ENCODE peak calls at places on chromosomes 5 and 9, in seven cellular contexts. One of them, this sample, is unnamed.

GRCh38 chr5:33611882-33612281 is 171.1 kb downstream of the TARS1 start:
- DNase-seq in IMR-90: peak; percentile 85
- DNase-seq in PC-3: peak; percentile 77
- DNase-seq in HCT116: no peak
- DNase-seq in stomach: no peak
- DNase-seq in uterus: no peak
- DNase-seq in heart left ventricle: no peak
- DNase-seq in this sample: no peak

GRCh38 chr9:106953166-106953565 is 90.2 kb downstream of the ZNF462 start:
- DNase-seq in IMR-90: peak; percentile 88
- DNase-seq in PC-3: peak; percentile 67
- DNase-seq in HCT116: no peak
- DNase-seq in stomach: no peak
- DNase-seq in uterus: no peak
- DNase-seq in heart left ventricle: no peak
- DNase-seq in this sample: peak; percentile 36

GRCh38 chr9:35852876-35853865 is 17.0 kb downstream of the OR13J1 start:
- DNase-seq in IMR-90: no peak
- DNase-seq in PC-3: no peak
- DNase-seq in HCT116: no peak
- DNase-seq in stomach: no peak
- DNase-seq in uterus: no peak
- DNase-seq in heart left ventricle: no peak
- DNase-seq in this sample: no peak

GRCh38 chr9:88947581-88948573 is 43.4 kb upstream of the S1PR3 start:
- DNase-seq in IMR-90: peak; percentile 86
- DNase-seq in PC-3: no peak
- DNase-seq in HCT116: no peak
- DNase-seq in stomach: no peak
- DNase-seq in uterus: no peak
- DNase-seq in heart left ventricle: no peak
- DNase-seq in this sample: no peak

GRCh38 chr9:16184964-16185646 is 632.3 kb downstream of the CCDC171 start:
- DNase-seq in IMR-90: no peak
- DNase-seq in PC-3: no peak
- DNase-seq in HCT116: no peak
- DNase-seq in stomach: no peak
- DNase-seq in uterus: no peak
- DNase-seq in heart left ventricle: no peak
- DNase-seq in this sample: no peak

GRCh38 chr9:113593682-113594281 is 130.3 kb downstream of the RGS3 start:
- DNase-seq in IMR-90: peak; percentile 98
- DNase-seq in PC-3: peak; percentile 52
- DNase-seq in HCT116: peak; percentile 49
- DNase-seq in stomach: peak; percentile 88
- DNase-seq in uterus: peak; percentile 93
- DNase-seq in heart left ventricle: peak; percentile 98
- DNase-seq in this sample: peak; percentile 98

GRCh38 chr5:88785396-88786216 is 97.4 kb downstream of the MEF2C start:
- DNase-seq in IMR-90: peak; percentile 93
- DNase-seq in PC-3: peak; percentile 95
- DNase-seq in HCT116: peak; percentile 96
- DNase-seq in stomach: no peak
- DNase-seq in uterus: peak; percentile 28
- DNase-seq in heart left ventricle: no peak
- DNase-seq in this sample: peak; percentile 80

GRCh38 chr9:125634040-125634717 is 72.8 kb downstream of the MAPKAP1 start:
- DNase-seq in IMR-90: peak; percentile 40
- DNase-seq in PC-3: peak; percentile 36
- DNase-seq in HCT116: no peak
- DNase-seq in stomach: no peak
- DNase-seq in uterus: no peak
- DNase-seq in heart left ventricle: no peak
- DNase-seq in this sample: peak; percentile 23

GRCh38 chr5:135576075-135576599 is 2.7 kb downstream of the CXCL14 start:
- DNase-seq in IMR-90: peak; percentile 33
- DNase-seq in PC-3: no peak
- DNase-seq in HCT116: no peak
- DNase-seq in stomach: no peak
- DNase-seq in uterus: no peak
- DNase-seq in heart left ventricle: no peak
- DNase-seq in this sample: no peak

GRCh38 chr5:122500245-122501086 is 188.4 kb downstream of the SNCAIP start:
- DNase-seq in IMR-90: peak; percentile 72
- DNase-seq in PC-3: peak; percentile 54
- DNase-seq in HCT116: peak; percentile 38
- DNase-seq in stomach: no peak
- DNase-seq in uterus: peak; percentile 32
- DNase-seq in heart left ventricle: no peak
- DNase-seq in this sample: peak; percentile 59

GRCh38 chr5:132777209-132778069 is at the start of gene SEPTIN8:
- DNase-seq in IMR-90: no peak
- DNase-seq in PC-3: peak; percentile 42
- DNase-seq in HCT116: no peak
- DNase-seq in stomach: peak; percentile 55
- DNase-seq in uterus: peak; percentile 70
- DNase-seq in heart left ventricle: peak; percentile 74
- DNase-seq in this sample: peak; percentile 86

GRCh38 chr5:141001854-141002666 is 35.8 kb downstream of the PCDHAC2 start:
- DNase-seq in IMR-90: no peak
- DNase-seq in PC-3: peak; percentile 48
- DNase-seq in HCT116: peak; percentile 31
- DNase-seq in stomach: peak; percentile 27
- DNase-seq in uterus: peak; percentile 15
- DNase-seq in heart left ventricle: no peak
- DNase-seq in this sample: peak; percentile 72

GRCh38 chr9:117074337-117074662 is 340.6 kb downstream of the ASTN2 start:
- DNase-seq in IMR-90: no peak
- DNase-seq in PC-3: no peak
- DNase-seq in HCT116: no peak
- DNase-seq in stomach: no peak
- DNase-seq in uterus: no peak
- DNase-seq in heart left ventricle: no peak
- DNase-seq in this sample: no peak

GRCh38 chr9:4144869-4145268 is 155.0 kb downstream of the GLIS3 start:
- DNase-seq in IMR-90: no peak
- DNase-seq in PC-3: no peak
- DNase-seq in HCT116: no peak
- DNase-seq in stomach: no peak
- DNase-seq in uterus: no peak
- DNase-seq in heart left ventricle: no peak
- DNase-seq in this sample: no peak

GRCh38 chr9:8391566-8391965 is 592.0 kb upstream of the DMAC1 start:
- DNase-seq in IMR-90: no peak
- DNase-seq in PC-3: no peak
- DNase-seq in HCT116: no peak
- DNase-seq in stomach: no peak
- DNase-seq in uterus: no peak
- DNase-seq in heart left ventricle: no peak
- DNase-seq in this sample: no peak

GRCh38 chr9:98108540-98109031 is 10.4 kb downstream of the TRIM14 start:
- DNase-seq in IMR-90: no peak
- DNase-seq in PC-3: no peak
- DNase-seq in HCT116: no peak
- DNase-seq in stomach: no peak
- DNase-seq in uterus: no peak
- DNase-seq in heart left ventricle: no peak
- DNase-seq in this sample: no peak

GRCh38 chr9:114156658-114157421 is 1.5 kb downstream of the COL27A1 start:
- DNase-seq in IMR-90: peak; percentile 84
- DNase-seq in PC-3: no peak
- DNase-seq in HCT116: no peak
- DNase-seq in stomach: peak; percentile 45
- DNase-seq in uterus: peak; percentile 80
- DNase-seq in heart left ventricle: peak; percentile 69
- DNase-seq in this sample: peak; percentile 56

GRCh38 chr5:115170924-115171510 is 1.3 kb upstream of the TRIM36 start:
- DNase-seq in IMR-90: no peak
- DNase-seq in PC-3: peak; percentile 18
- DNase-seq in HCT116: no peak
- DNase-seq in stomach: no peak
- DNase-seq in uterus: no peak
- DNase-seq in heart left ventricle: no peak
- DNase-seq in this sample: no peak

GRCh38 chr5:116343961-116344360 is 230.7 kb downstream of the SEMA6A start:
- DNase-seq in IMR-90: no peak
- DNase-seq in PC-3: no peak
- DNase-seq in HCT116: no peak
- DNase-seq in stomach: no peak
- DNase-seq in uterus: no peak
- DNase-seq in heart left ventricle: peak; percentile 33
- DNase-seq in this sample: no peak

GRCh38 chr9:27602107-27602836 is 29.0 kb upstream of the C9orf72 start:
- DNase-seq in IMR-90: no peak
- DNase-seq in PC-3: no peak
- DNase-seq in HCT116: no peak
- DNase-seq in stomach: no peak
- DNase-seq in uterus: no peak
- DNase-seq in heart left ventricle: no peak
- DNase-seq in this sample: no peak

DNA sequence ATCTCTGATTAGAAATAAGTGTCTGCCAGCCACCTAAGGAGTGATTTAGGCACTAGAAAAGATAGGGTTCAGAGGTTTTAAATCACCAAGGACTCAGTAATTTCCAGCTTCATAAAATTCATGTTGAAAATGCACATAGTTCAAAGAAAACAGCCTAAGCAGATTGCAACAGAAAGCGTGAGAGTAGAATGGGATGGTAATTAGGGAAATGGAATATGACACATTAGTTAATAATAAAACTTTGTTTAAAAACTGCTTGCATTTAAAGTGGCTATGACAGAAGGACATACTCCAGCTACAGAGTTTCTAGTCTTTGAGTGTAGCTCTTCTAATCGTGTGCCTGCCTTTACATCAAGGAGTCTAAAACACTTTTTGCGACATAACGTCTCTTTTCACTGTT is 490.8 kb downstream of the TLE4 start:
- DNase-seq in IMR-90: no peak
- DNase-seq in PC-3: no peak
- DNase-seq in HCT116: no peak
- DNase-seq in stomach: no peak
- DNase-seq in uterus: no peak
- DNase-seq in heart left ventricle: no peak
- DNase-seq in this sample: no peak
- H3K27ac ChIP-seq in IMR-90: no peak overlapping the region
- H3K27ac ChIP-seq in PC-3: no peak overlapping the region
- H3K27ac ChIP-seq in HCT116: no peak overlapping the region
- H3K27ac ChIP-seq in stomach: no peak overlapping the region
- H3K27ac ChIP-seq in uterus: no peak overlapping the region
- H3K27ac ChIP-seq in heart left ventricle: no peak overlapping the region
- H3K27ac ChIP-seq in this sample: no peak overlapping the region

GRCh38 chr9:130343445-130343918 is 77.9 kb downstream of the HMCN2 start:
- DNase-seq in IMR-90: no peak
- DNase-seq in PC-3: no peak
- DNase-seq in HCT116: no peak
- DNase-seq in stomach: no peak
- DNase-seq in uterus: no peak
- DNase-seq in heart left ventricle: peak; percentile 37
- DNase-seq in this sample: peak; percentile 48
- TF ChIP-seq CTCF in IMR-90: peak; percentile 73
- TF ChIP-seq CTCF in PC-3: peak; percentile 71
- TF ChIP-seq CTCF in HCT116: peak; percentile 81
- TF ChIP-seq CTCF in stomach: no peak
- TF ChIP-seq CTCF in uterus: peak; percentile 80
- TF ChIP-seq CTCF in heart left ventricle: peak; percentile 81
- TF ChIP-seq CTCF in this sample: peak; percentile 97

DNA sequence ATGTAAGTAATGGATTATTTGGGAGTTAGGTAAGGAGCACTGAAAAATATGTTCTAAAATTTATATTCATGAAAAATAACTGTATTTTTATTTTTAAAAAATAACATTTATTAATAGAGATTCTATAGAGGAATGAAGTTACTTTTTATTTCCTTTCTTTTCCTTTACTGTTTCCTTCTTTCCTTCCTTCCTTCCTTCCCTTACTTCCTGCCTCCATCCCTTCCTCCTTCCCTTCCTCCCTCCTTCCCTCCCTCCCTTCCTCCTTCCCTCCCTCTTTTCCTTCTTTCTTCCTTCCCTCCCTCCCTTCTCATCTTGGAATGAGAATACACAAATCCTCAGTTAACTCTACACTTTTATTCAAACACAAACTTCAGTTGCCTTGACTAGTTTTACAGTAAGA is 560.1 kb downstream of the RAB3C start:
- DNase-seq in IMR-90: no peak
- DNase-seq in PC-3: no peak
- DNase-seq in HCT116: no peak
- DNase-seq in stomach: no peak
- DNase-seq in uterus: no peak
- DNase-seq in heart left ventricle: no peak
- DNase-seq in this sample: no peak
- H3K27ac ChIP-seq in IMR-90: no peak overlapping the region
- H3K27ac ChIP-seq in PC-3: no peak overlapping the region
- H3K27ac ChIP-seq in HCT116: no peak overlapping the region
- H3K27ac ChIP-seq in stomach: no peak overlapping the region
- H3K27ac ChIP-seq in uterus: no peak overlapping the region
- H3K27ac ChIP-seq in heart left ventricle: peak overlapping the region; percentile 66
- H3K27ac ChIP-seq in this sample: no peak overlapping the region

GRCh38 chr5:74641014-74641777 is 668 bp upstream of the ENC1 start:
- DNase-seq in IMR-90: peak; percentile 64
- DNase-seq in PC-3: peak; percentile 89
- DNase-seq in HCT116: peak; percentile 48
- DNase-seq in stomach: peak; percentile 80
- DNase-seq in uterus: peak; percentile 60
- DNase-seq in heart left ventricle: peak; percentile 81
- DNase-seq in this sample: peak; percentile 70

GRCh38 chr5:74639538-74640449 is 734 bp downstream of the ENC1 start:
- DNase-seq in IMR-90: peak; percentile 49
- DNase-seq in PC-3: peak; percentile 26
- DNase-seq in HCT116: no peak
- DNase-seq in stomach: peak; percentile 52
- DNase-seq in uterus: peak; percentile 39
- DNase-seq in heart left ventricle: peak; percentile 43
- DNase-seq in this sample: no peak

GRCh38 chr5:74638776-74639537 is 1.6 kb downstream of the ENC1 start:
- DNase-seq in IMR-90: peak; percentile 61
- DNase-seq in PC-3: peak; percentile 64
- DNase-seq in HCT116: no peak
- DNase-seq in stomach: no peak
- DNase-seq in uterus: no peak
- DNase-seq in heart left ventricle: no peak
- DNase-seq in this sample: no peak

GRCh38 chr5:74641778-74642542 is 1.4 kb upstream of the ENC1 start:
- DNase-seq in IMR-90: peak; percentile 87
- DNase-seq in PC-3: peak; percentile 80
- DNase-seq in HCT116: peak; percentile 43
- DNase-seq in stomach: peak; percentile 51
- DNase-seq in uterus: peak; percentile 22
- DNase-seq in heart left ventricle: peak; percentile 34
- DNase-seq in this sample: peak; percentile 57

DNA sequence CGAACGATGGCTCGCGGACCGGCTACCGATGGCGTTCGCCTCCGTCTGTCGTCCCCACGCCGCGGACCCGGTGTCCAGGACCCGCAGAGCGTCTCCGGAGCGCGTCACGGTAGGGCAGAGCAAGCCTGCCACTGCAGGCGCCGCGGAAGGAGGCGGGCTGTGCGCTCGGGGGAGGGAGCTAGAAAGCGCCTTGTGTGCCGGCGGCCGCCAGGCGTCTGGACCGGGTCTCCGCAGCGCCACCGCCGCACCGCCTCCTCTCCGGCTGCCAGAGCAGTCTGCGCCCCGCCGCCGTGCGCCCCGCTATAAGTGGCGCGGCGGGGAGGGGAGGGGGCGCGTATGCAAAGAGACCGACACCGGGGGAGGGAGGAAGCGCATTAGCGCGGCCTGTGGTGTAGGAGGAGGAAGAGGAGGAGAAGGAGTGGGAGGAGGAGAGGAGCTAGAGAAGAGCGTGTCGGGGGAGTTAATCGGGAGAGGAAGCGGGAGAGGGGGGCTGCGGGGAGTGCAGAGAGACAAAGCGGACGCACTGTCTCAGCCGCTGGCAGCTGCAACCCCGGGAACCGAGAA is at the start of gene ENC1:
- DNase-seq in IMR-90: peak; percentile 84
- DNase-seq in PC-3: peak; percentile 87
- DNase-seq in HCT116: peak; percentile 55
- DNase-seq in stomach: peak; percentile 88
- DNase-seq in uterus: peak; percentile 75
- DNase-seq in heart left ventricle: peak; percentile 90
- DNase-seq in this sample: peak; percentile 68
- TF ChIP-seq CTCF in IMR-90: peak; percentile 53
- TF ChIP-seq CTCF in PC-3: peak; percentile 46
- TF ChIP-seq CTCF in HCT116: peak; percentile 35
- TF ChIP-seq CTCF in stomach: no peak
- TF ChIP-seq CTCF in uterus: peak; percentile 54
- TF ChIP-seq CTCF in heart left ventricle: peak; percentile 48
- TF ChIP-seq CTCF in this sample: peak; percentile 67